ENCODE peak calls at places on chromosomes 4 and X, in six cellular contexts. One of them, this sample, is unnamed. For H3K4me1, the result is how much of the 10 kb centered on the place peaks cover.

GRCh38 chr4:95219109-95219508 is 329.7 kb downstream of the UNC5C start:
- DNase-seq in SJSA1: no peak
- DNase-seq in pancreas: no peak
- DNase-seq in psoas muscle: no peak
- DNase-seq in GM23338: no peak
- DNase-seq in A549: no peak
- DNase-seq in this sample: no peak

GRCh38 chr4:92339671-92340070 is 35.9 kb downstream of the GRID2 start:
- DNase-seq in SJSA1: no peak
- DNase-seq in pancreas: no peak
- DNase-seq in psoas muscle: no peak
- DNase-seq in GM23338: no peak
- DNase-seq in A549: no peak
- DNase-seq in this sample: no peak

GRCh38 chrX:87516716-87517115 is 886 bp upstream of the KLHL4 start:
- DNase-seq in SJSA1: no peak
- DNase-seq in pancreas: no peak
- DNase-seq in psoas muscle: no peak
- DNase-seq in GM23338: no peak
- DNase-seq in A549: peak
- DNase-seq in this sample: no peak

GRCh38 chrX:41475611-41476241 is 28.6 kb downstream of the NYX start:
- DNase-seq in SJSA1: no peak
- DNase-seq in pancreas: no peak
- DNase-seq in psoas muscle: no peak
- DNase-seq in GM23338: peak
- DNase-seq in A549: no peak
- DNase-seq in this sample: no peak

GRCh38 chrX:39308126-39308525 is 506.9 kb downstream of the MID1IP1 start:
- DNase-seq in SJSA1: no peak
- DNase-seq in pancreas: no peak
- DNase-seq in psoas muscle: no peak
- DNase-seq in GM23338: no peak
- DNase-seq in A549: no peak
- DNase-seq in this sample: no peak

GRCh38 chr4:3762264-3762663 is 3.9 kb upstream of the ADRA2C start:
- DNase-seq in SJSA1: no peak
- DNase-seq in pancreas: no peak
- DNase-seq in psoas muscle: no peak
- DNase-seq in GM23338: no peak
- DNase-seq in A549: no peak
- DNase-seq in this sample: no peak

GRCh38 chr4:156906325-156906724 is 65.3 kb downstream of the PDGFC start:
- DNase-seq in SJSA1: no peak
- DNase-seq in pancreas: no peak
- DNase-seq in psoas muscle: no peak
- DNase-seq in GM23338: no peak
- DNase-seq in A549: no peak
- DNase-seq in this sample: no peak

GRCh38 chr4:40564815-40565505 is 64.7 kb downstream of the RBM47 start:
- DNase-seq in SJSA1: no peak
- DNase-seq in pancreas: no peak
- DNase-seq in psoas muscle: no peak
- DNase-seq in GM23338: peak
- DNase-seq in A549: no peak
- DNase-seq in this sample: no peak

GRCh38 chr4:153750197-153750817 is 9.5 kb downstream of the RNF175 start:
- DNase-seq in SJSA1: peak
- DNase-seq in pancreas: peak
- DNase-seq in psoas muscle: no peak
- DNase-seq in GM23338: peak
- DNase-seq in A549: peak
- DNase-seq in this sample: no peak

GRCh38 chr4:6369511-6369910 is 99.9 kb downstream of the WFS1 start:
- DNase-seq in SJSA1: no peak
- DNase-seq in pancreas: no peak
- DNase-seq in psoas muscle: no peak
- DNase-seq in GM23338: no peak
- DNase-seq in A549: no peak
- DNase-seq in this sample: no peak

GRCh38 chrX:131802836-131803626 is 220.1 kb upstream of the STK26 start:
- DNase-seq in SJSA1: peak
- DNase-seq in pancreas: peak
- DNase-seq in psoas muscle: peak
- DNase-seq in GM23338: peak
- DNase-seq in A549: peak
- DNase-seq in this sample: no peak

GRCh38 chr4:70027011-70027410 is 1.2 kb upstream of the HTN3 start:
- DNase-seq in SJSA1: no peak
- DNase-seq in pancreas: no peak
- DNase-seq in psoas muscle: no peak
- DNase-seq in GM23338: no peak
- DNase-seq in A549: no peak
- DNase-seq in this sample: no peak

GRCh38 chr4:158912390-158913175 is 143.8 kb downstream of the FNIP2 start:
- DNase-seq in SJSA1: no peak
- DNase-seq in pancreas: no peak
- DNase-seq in psoas muscle: no peak
- DNase-seq in GM23338: no peak
- DNase-seq in A549: no peak
- DNase-seq in this sample: no peak

GRCh38 chr4:26857278-26858034 is 3.2 kb upstream of the STIM2 start:
- DNase-seq in SJSA1: peak
- DNase-seq in pancreas: peak
- DNase-seq in psoas muscle: peak
- DNase-seq in GM23338: peak
- DNase-seq in A549: peak
- DNase-seq in this sample: peak

GRCh38 chrX:149060921-149061320 is 444.2 kb downstream of the IDS start:
- DNase-seq in SJSA1: no peak
- DNase-seq in pancreas: no peak
- DNase-seq in psoas muscle: no peak
- DNase-seq in GM23338: no peak
- DNase-seq in A549: no peak
- DNase-seq in this sample: no peak

GRCh38 chrX:105190252-105190853 is 30.1 kb downstream of the TEX13A start:
- DNase-seq in SJSA1: no peak
- DNase-seq in pancreas: no peak
- DNase-seq in psoas muscle: no peak
- DNase-seq in GM23338: peak
- DNase-seq in A549: peak
- DNase-seq in this sample: no peak

GRCh38 chr4:4247711-4248035 is 350 bp downstream of the TMEM128 start:
- DNase-seq in SJSA1: no peak
- DNase-seq in pancreas: no peak
- DNase-seq in psoas muscle: no peak
- DNase-seq in GM23338: no peak
- DNase-seq in A549: no peak
- DNase-seq in this sample: no peak

GRCh38 chr4:2954358-2955185 is 8.6 kb downstream of the NOP14 start:
- DNase-seq in SJSA1: no peak
- DNase-seq in pancreas: no peak
- DNase-seq in psoas muscle: no peak
- DNase-seq in GM23338: peak
- DNase-seq in A549: peak
- DNase-seq in this sample: no peak

GRCh38 chr4:24837781-24838180 is 42.4 kb downstream of the SOD3 start:
- DNase-seq in SJSA1: no peak
- DNase-seq in pancreas: no peak
- DNase-seq in psoas muscle: no peak
- DNase-seq in GM23338: no peak
- DNase-seq in A549: no peak
- DNase-seq in this sample: no peak

GRCh38 chr4:24840826-24841587 is 45.6 kb downstream of the SOD3 start:
- DNase-seq in SJSA1: no peak
- DNase-seq in pancreas: no peak
- DNase-seq in psoas muscle: no peak
- DNase-seq in GM23338: no peak
- DNase-seq in A549: no peak
- DNase-seq in this sample: no peak

GRCh38 chr4:24843121-24843520 is 47.7 kb downstream of the SOD3 start:
- DNase-seq in SJSA1: no peak
- DNase-seq in pancreas: no peak
- DNase-seq in psoas muscle: no peak
- DNase-seq in GM23338: no peak
- DNase-seq in A549: no peak
- DNase-seq in this sample: no peak

GRCh38 chr4:24842356-24842755 is 47.0 kb downstream of the SOD3 start:
- DNase-seq in SJSA1: no peak
- DNase-seq in pancreas: no peak
- DNase-seq in psoas muscle: no peak
- DNase-seq in GM23338: no peak
- DNase-seq in A549: no peak
- DNase-seq in this sample: no peak

GRCh38 chr4:24840362-24840761 is 45.0 kb downstream of the SOD3 start:
- DNase-seq in SJSA1: no peak
- DNase-seq in pancreas: no peak
- DNase-seq in psoas muscle: no peak
- DNase-seq in GM23338: no peak
- DNase-seq in A549: no peak
- DNase-seq in this sample: no peak
- H3K4me1 ChIP-seq in SJSA1: under half
- H3K4me1 ChIP-seq in pancreas: under half
- H3K4me1 ChIP-seq in psoas muscle: under half
- H3K4me1 ChIP-seq in GM23338: under half
- H3K4me1 ChIP-seq in A549: under half
- H3K4me1 ChIP-seq in this sample: under half

DNA sequence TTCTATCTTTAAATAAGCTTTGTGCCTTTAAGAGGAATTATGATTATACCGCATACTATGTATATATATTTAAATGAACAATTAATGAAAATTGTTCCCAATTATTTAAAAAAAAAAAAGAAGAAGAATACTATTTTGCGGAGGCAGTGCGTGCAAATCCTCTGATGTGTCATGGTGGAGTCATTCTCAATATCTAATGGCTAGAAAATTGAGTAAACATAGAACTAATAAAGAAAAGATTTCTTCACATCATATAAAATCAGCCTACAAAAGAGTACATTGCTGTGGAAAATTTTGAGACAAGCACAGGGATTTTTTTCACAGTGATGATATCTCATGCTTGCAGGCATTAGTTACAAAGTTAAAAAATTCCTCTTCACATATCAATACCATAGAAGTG is 2.6 kb upstream of the EREG start:
- DNase-seq in SJSA1: no peak
- DNase-seq in pancreas: no peak
- DNase-seq in psoas muscle: no peak
- DNase-seq in GM23338: no peak
- DNase-seq in A549: no peak
- DNase-seq in this sample: no peak
- H3K4me1 ChIP-seq in SJSA1: under half
- H3K4me1 ChIP-seq in pancreas: under half
- H3K4me1 ChIP-seq in psoas muscle: under half
- H3K4me1 ChIP-seq in GM23338: under half
- H3K4me1 ChIP-seq in A549: under half
- H3K4me1 ChIP-seq in this sample: under half

DNA sequence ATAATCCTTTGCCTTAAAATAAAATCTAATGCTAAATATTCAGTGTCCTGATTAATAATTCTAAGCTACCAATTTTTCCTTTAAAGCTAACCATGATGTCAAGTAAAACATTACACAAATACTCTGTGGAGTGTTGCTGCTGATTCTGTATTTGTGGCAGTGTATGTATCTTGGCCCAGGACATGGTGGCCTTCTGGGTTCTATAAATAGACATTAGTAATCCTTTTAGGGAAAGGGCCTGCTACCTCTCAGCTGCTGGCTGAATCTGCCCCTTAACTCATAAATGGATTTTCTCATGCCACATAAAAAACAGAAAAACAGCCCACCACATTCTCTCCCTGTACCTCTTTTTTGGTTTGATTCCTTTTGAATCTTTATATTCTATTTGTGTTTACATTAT is 1.2 kb upstream of the XK start:
- DNase-seq in SJSA1: no peak
- DNase-seq in pancreas: peak
- DNase-seq in psoas muscle: no peak
- DNase-seq in GM23338: no peak
- DNase-seq in A549: no peak
- DNase-seq in this sample: no peak
- H3K4me1 ChIP-seq in SJSA1: under half
- H3K4me1 ChIP-seq in pancreas: under half
- H3K4me1 ChIP-seq in psoas muscle: under half
- H3K4me1 ChIP-seq in GM23338: under half
- H3K4me1 ChIP-seq in A549: under half
- H3K4me1 ChIP-seq in this sample: under half

DNA sequence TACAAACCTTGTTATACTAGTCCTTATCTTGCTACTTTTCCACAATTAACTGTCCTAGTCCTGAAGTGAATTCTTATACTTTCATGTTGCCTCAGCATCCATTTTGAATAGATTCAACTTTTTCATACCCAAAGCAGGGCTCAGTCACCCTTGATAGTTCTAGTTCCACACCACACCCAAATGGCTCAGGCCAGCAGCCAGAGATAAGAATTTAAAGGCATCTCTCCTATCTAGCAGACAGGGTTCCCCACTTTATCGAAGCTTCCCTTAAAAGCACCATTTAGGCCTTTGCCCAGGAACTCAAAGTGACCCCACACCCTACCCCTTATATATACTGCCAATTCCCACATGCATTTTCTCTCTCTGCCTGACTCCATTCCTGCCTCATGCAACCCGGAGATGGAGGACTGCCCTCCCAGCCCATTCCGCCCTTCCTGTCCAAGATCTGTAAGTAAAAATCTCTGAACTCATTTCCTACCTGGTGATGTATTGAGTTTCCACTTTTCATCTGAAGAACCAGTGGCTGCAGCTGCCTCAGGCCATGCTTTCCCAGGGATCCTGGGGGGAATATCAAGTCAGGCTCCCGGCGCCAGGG is 63.7 kb upstream of the TXK start:
- DNase-seq in SJSA1: no peak
- DNase-seq in pancreas: no peak
- DNase-seq in psoas muscle: no peak
- DNase-seq in GM23338: no peak
- DNase-seq in A549: no peak
- DNase-seq in this sample: no peak
- H3K4me1 ChIP-seq in SJSA1: under half
- H3K4me1 ChIP-seq in pancreas: under half
- H3K4me1 ChIP-seq in psoas muscle: under half
- H3K4me1 ChIP-seq in GM23338: under half
- H3K4me1 ChIP-seq in A549: under half
- H3K4me1 ChIP-seq in this sample: under half

DNA sequence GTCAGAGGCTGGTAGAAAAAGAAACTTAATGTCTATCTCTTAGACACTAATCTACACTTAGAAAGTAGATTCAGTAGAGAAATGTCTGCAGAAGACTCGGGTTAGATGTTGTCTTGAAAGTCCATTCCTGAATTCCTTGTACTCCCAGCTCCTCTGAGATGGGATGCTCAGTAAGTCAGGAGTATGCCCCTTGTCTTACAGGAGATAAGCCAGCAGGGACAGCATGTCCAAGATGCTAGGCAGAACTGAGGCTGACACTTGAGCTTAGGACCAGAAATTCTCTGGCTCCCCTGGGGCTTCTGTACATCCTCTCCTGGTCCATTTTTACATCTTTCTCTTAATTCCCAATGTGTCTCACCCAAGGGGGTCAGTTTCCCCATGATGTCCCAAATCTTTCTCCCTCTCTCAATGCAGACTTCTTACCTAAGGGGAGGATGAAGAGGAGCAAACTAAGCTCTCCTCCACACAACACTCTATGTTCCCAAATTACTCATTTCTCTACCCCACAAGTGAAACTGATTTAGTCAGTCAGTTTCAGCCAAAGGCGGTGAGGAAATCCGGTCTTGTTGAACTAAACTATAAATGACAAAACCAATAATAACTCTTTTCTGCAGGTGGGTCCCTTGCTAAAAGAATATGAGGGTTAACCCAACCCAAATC is 558.2 kb upstream of the DIPK2B start:
- DNase-seq in SJSA1: no peak
- DNase-seq in pancreas: no peak
- DNase-seq in psoas muscle: no peak
- DNase-seq in GM23338: no peak
- DNase-seq in A549: no peak
- DNase-seq in this sample: no peak
- H3K4me1 ChIP-seq in SJSA1: half or more
- H3K4me1 ChIP-seq in pancreas: under half
- H3K4me1 ChIP-seq in psoas muscle: under half
- H3K4me1 ChIP-seq in GM23338: under half
- H3K4me1 ChIP-seq in A549: half or more
- H3K4me1 ChIP-seq in this sample: under half

This sample was measured in left ventricle myocardium inferior.